ENCODE peak calls at places on chromosome 11, in eight cellular contexts. I is AG10803; N is heart left ventricle; Z is activated CD4-positive, alpha-beta memory T cell treated with anti-CD3 and anti-CD28 coated beads, Interleukin-2, amount 10 ng/mL, durations not matched to agents 7 days and 5 days; G is stimulated activated CD4-positive, alpha-beta T cell treated with anti-CD3 and anti-CD28 coated beads, TNF-alpha, amount 100 ng/mL, for 48 hours; D is H1; P is NCI-H526 treated with DMSO at 0.1 percent for 48 hours; O is ovary. M is an unnamed sample.

GRCh38 chr11:12448131-12448939 is 71.0 kb downstream of the PARVA start:
- DNase-seq in G (no peak), O (no peak), D (no peak), P (no peak), N (no peak), I (no peak), Z (no peak), M (peak; percentile 71)

GRCh38 chr11:10272132-10272531 is 21.9 kb downstream of the SBF2 start:
- DNase-seq in Z (no peak), P (no peak), N (no peak), O (no peak), G (no peak), I (peak; percentile 53), D (no peak), M (no peak)

GRCh38 chr11:88292156-88292844 is 45.2 kb downstream of the CTSC start:
- DNase-seq in G (no peak), P (no peak), Z (no peak), N (peak; percentile 13), D (no peak), O (peak; percentile 15), I (no peak), M (peak; percentile 75)

GRCh38 chr11:86246293-86246675 is 1.7 kb downstream of the EED start:
- DNase-seq in N (no peak), I (no peak), Z (no peak), P (no peak), G (no peak), D (no peak), O (no peak), M (no peak)

GRCh38 chr11:116772443-116773202 is at the start of gene BUD13:
- DNase-seq in N (peak; percentile 93), P (peak; percentile 97), G (peak; percentile 86), O (peak; percentile 94), D (peak; percentile 50), I (peak; percentile 79), Z (peak; percentile 94), M (peak; percentile 81)

GRCh38 chr11:65110354-65110861 is 1.3 kb upstream of the TM7SF2 start:
- DNase-seq in O (peak; percentile 91), G (peak; percentile 87), N (peak; percentile 82), P (peak; percentile 79), I (peak; percentile 73), D (peak; percentile 84), Z (peak; percentile 95), M (peak; percentile 80)

GRCh38 chr11:60594998-60595637 is 79.9 kb downstream of the MS4A13 start:
- DNase-seq in P (no peak), G (no peak), N (peak; percentile 5), O (no peak), I (no peak), D (no peak), Z (no peak), M (no peak)

GRCh38 chr11:12099132-12099873 is 11.1 kb upstream of the MICAL2 start:
- DNase-seq in Z (no peak), I (no peak), D (no peak), G (no peak), O (no peak), N (no peak), P (no peak), M (no peak)

GRCh38 chr11:101187748-101188147 is 58.1 kb upstream of the PGR start:
- DNase-seq in Z (no peak), P (no peak), N (no peak), I (no peak), G (no peak), D (no peak), O (no peak), M (no peak)

GRCh38 chr11:76617553-76618265 is 52.8 kb downstream of the LRRC32 start:
- DNase-seq in O (no peak), N (no peak), I (peak; percentile 86), G (no peak), P (no peak), D (no peak), Z (no peak), M (no peak)

GRCh38 chr11:63906585-63906984 is 10.4 kb downstream of the RCOR2 start:
- DNase-seq in I (no peak), D (no peak), N (no peak), O (no peak), P (no peak), Z (peak; percentile 53), G (no peak), M (no peak)

GRCh38 chr11:118202599-118203422 is 22.0 kb downstream of the JAML start:
- DNase-seq in N (no peak), Z (peak; percentile 90), G (no peak), O (no peak), I (no peak), D (no peak), P (no peak), M (no peak)

GRCh38 chr11:102266111-102266510 is 51.2 kb upstream of the BIRC3 start:
- DNase-seq in P (no peak), N (no peak), G (no peak), D (no peak), I (peak; percentile 63), O (no peak), Z (no peak), M (no peak)

M was measured in EL.